ENCODE peak calls at places on chromosomes 13 and 19, in four cellular contexts. One of them, this sample, is unnamed.

GRCh38 chr13:69980799-69981198 is 126.8 kb upstream of the ATXN8OS start:
- DNase-seq in K562: no peak
- DNase-seq in H1: no peak
- DNase-seq in HCT116: no peak
- DNase-seq in this sample: no peak

GRCh38 chr13:46893820-46894533 is 2.9 kb downstream of the HTR2A start:
- DNase-seq in K562: peak; percentile 65
- DNase-seq in H1: peak; percentile 94
- DNase-seq in HCT116: peak; percentile 6
- DNase-seq in this sample: no peak

GRCh38 chr13:71137106-71137505 is 729.9 kb downstream of the DACH1 start:
- DNase-seq in K562: no peak
- DNase-seq in H1: no peak
- DNase-seq in HCT116: no peak
- DNase-seq in this sample: no peak

GRCh38 chr19:56105090-56105701 is 15.9 kb downstream of the ZNF787 start:
- DNase-seq in H1: peak; percentile 89
- DNase-seq in HCT116: peak; percentile 15
- DNase-seq in K562: no peak
- DNase-seq in this sample: no peak

GRCh38 chr19:47471733-47472457 is at the start of gene SLC8A2:
- DNase-seq in K562: peak; percentile 91
- DNase-seq in H1: peak; percentile 89
- DNase-seq in HCT116: peak; percentile 35
- DNase-seq in this sample: peak; percentile 80

GRCh38 chr19:10766681-10767201 is 48.9 kb downstream of the DNM2 start:
- DNase-seq in K562: no peak
- DNase-seq in HCT116: no peak
- DNase-seq in H1: no peak
- DNase-seq in this sample: no peak

GRCh38 chr19:5178841-5179625 is 161.6 kb downstream of the PTPRS start:
- DNase-seq in HCT116: no peak
- DNase-seq in H1: no peak
- DNase-seq in K562: no peak
- DNase-seq in this sample: no peak

GRCh38 chr13:28621439-28621838 is 37.5 kb upstream of the POMP start:
- DNase-seq in HCT116: no peak
- DNase-seq in H1: no peak
- DNase-seq in K562: no peak
- DNase-seq in this sample: no peak

GRCh38 chr19:38034153-38034835 is 127.3 kb downstream of the SIPA1L3 start:
- DNase-seq in HCT116: no peak
- DNase-seq in K562: no peak
- DNase-seq in H1: no peak
- DNase-seq in this sample: no peak

GRCh38 chr13:109790951-109791605 is 4.7 kb upstream of the IRS2 start:
- DNase-seq in H1: no peak
- DNase-seq in HCT116: no peak
- DNase-seq in K562: peak; percentile 70
- DNase-seq in this sample: peak; percentile 40

GRCh38 chr19:41161903-41162302 is 31.1 kb upstream of the CYP2S1 start:
- DNase-seq in HCT116: peak; percentile 27
- DNase-seq in H1: peak; percentile 89
- DNase-seq in K562: peak; percentile 48
- DNase-seq in this sample: no peak

GRCh38 chr13:80338781-80339577 is 1.9 kb downstream of the SPRY2 start:
- DNase-seq in K562: peak; percentile 63
- DNase-seq in HCT116: no peak
- DNase-seq in H1: peak; percentile 66
- DNase-seq in this sample: no peak

GRCh38 chr13:99471231-99472202 is 29.8 kb upstream of the TM9SF2 start:
- DNase-seq in HCT116: no peak
- DNase-seq in K562: no peak
- DNase-seq in H1: no peak
- DNase-seq in this sample: no peak

GRCh38 chr13:49828452-49828851 is 36.0 kb upstream of the KPNA3 start:
- DNase-seq in HCT116: no peak
- DNase-seq in H1: no peak
- DNase-seq in K562: no peak
- DNase-seq in this sample: no peak

GRCh38 chr19:5356428-5356827 is 15.8 kb upstream of the PTPRS start:
- DNase-seq in K562: no peak
- DNase-seq in HCT116: no peak
- DNase-seq in H1: no peak
- DNase-seq in this sample: no peak

GRCh38 chr13:51252954-51253531 is 30.8 kb downstream of the FAM124A start:
- DNase-seq in K562: no peak
- DNase-seq in HCT116: no peak
- DNase-seq in H1: no peak
- DNase-seq in this sample: no peak

GRCh38 chr13:44978328-44978727 is 10.9 kb downstream of the NUFIP1 start:
- DNase-seq in HCT116: no peak
- DNase-seq in H1: no peak
- DNase-seq in K562: no peak
- DNase-seq in this sample: no peak

GRCh38 chr19:3346677-3347353 is 19.6 kb upstream of the NFIC start:
- DNase-seq in K562: no peak
- DNase-seq in HCT116: no peak
- DNase-seq in H1: no peak
- DNase-seq in this sample: no peak

GRCh38 chr19:40229484-40229883 is 3.0 kb upstream of the CCNP start:
- DNase-seq in H1: no peak
- DNase-seq in HCT116: no peak
- DNase-seq in K562: peak; percentile 37
- DNase-seq in this sample: no peak

GRCh38 chr19:39918183-39918651 is 16.2 kb downstream of the FCGBP start:
- DNase-seq in K562: no peak
- DNase-seq in H1: no peak
- DNase-seq in HCT116: no peak
- DNase-seq in this sample: no peak

GRCh38 chr19:49833594-49833993 is 15.5 kb downstream of the MED25 start:
- DNase-seq in H1: no peak
- DNase-seq in HCT116: no peak
- DNase-seq in K562: no peak
- DNase-seq in this sample: no peak

GRCh38 chr19:10961763-10962536 is 1.1 kb downstream of the SMARCA4 start:
- DNase-seq in HCT116: no peak
- DNase-seq in H1: no peak
- DNase-seq in K562: peak; percentile 33
- DNase-seq in this sample: peak; percentile 16

GRCh38 chr13:64305246-64305645 is 2889.6 kb upstream of the PCDH20 start:
- DNase-seq in HCT116: no peak
- DNase-seq in K562: no peak
- DNase-seq in H1: no peak
- DNase-seq in this sample: no peak

GRCh38 chr13:34078334-34078999 is 260.5 kb downstream of the RFC3 start:
- DNase-seq in K562: no peak
- DNase-seq in HCT116: no peak
- DNase-seq in H1: no peak
- DNase-seq in this sample: no peak

GRCh38 chr13:40102854-40103253 is 447.4 kb downstream of the COG6 start:
- DNase-seq in HCT116: peak; percentile 51
- DNase-seq in K562: peak; percentile 26
- DNase-seq in H1: no peak
- DNase-seq in this sample: no peak

GRCh38 chr19:42067315-42067888 is 2.6 kb downstream of the GRIK5 start:
- DNase-seq in K562: no peak
- DNase-seq in HCT116: no peak
- DNase-seq in H1: no peak
- DNase-seq in this sample: no peak

GRCh38 chr19:40390084-40390742 is at the start of gene HIPK4:
- DNase-seq in HCT116: no peak
- DNase-seq in H1: peak; percentile 51
- DNase-seq in K562: no peak
- DNase-seq in this sample: no peak

GRCh38 chr19:32234663-32235217 is 110.7 kb upstream of the ZNF507 start:
- DNase-seq in H1: no peak
- DNase-seq in HCT116: no peak
- DNase-seq in K562: no peak
- DNase-seq in this sample: no peak

GRCh38 chr13:106491928-106492327 is 43.5 kb downstream of the EFNB2 start:
- DNase-seq in H1: no peak
- DNase-seq in HCT116: no peak
- DNase-seq in K562: no peak
- DNase-seq in this sample: no peak

GRCh38 chr13:106492576-106493323 is 42.7 kb downstream of the EFNB2 start:
- DNase-seq in H1: no peak
- DNase-seq in K562: no peak
- DNase-seq in HCT116: no peak
- DNase-seq in this sample: no peak

GRCh38 chr13:106491463-106491862 is 44.0 kb downstream of the EFNB2 start:
- DNase-seq in HCT116: no peak
- DNase-seq in K562: no peak
- DNase-seq in H1: no peak
- DNase-seq in this sample: no peak

GRCh38 chr13:106490887-106491321 is 44.6 kb downstream of the EFNB2 start:
- DNase-seq in H1: no peak
- DNase-seq in K562: no peak
- DNase-seq in HCT116: no peak
- DNase-seq in this sample: no peak

DNA sequence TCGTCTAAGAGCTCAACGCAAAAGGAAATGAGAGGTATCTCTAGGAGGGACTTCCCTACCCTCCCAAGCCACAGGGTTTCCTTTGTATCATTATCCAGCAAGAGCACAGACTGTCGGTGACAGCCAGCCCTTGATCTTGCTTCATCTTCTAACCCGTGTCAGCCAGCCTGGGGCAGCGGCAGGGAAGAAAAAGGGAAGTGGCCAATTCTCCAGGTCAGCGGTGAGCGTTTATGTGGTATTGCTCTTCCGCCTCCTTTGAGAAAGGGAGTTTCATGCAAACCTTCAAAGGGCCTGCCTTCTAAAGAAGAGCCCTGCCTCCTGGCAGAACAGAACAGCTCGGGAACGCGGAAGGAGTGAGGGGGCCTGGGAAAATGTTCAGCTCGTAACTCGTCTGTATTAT is 41.9 kb downstream of the EFNB2 start:
- DNase-seq in H1: no peak
- DNase-seq in HCT116: no peak
- DNase-seq in K562: no peak
- DNase-seq in this sample: no peak
- TF ChIP-seq ZNF274 in H1: no peak
- TF ChIP-seq ZNF274 in HCT116: no peak
- TF ChIP-seq ZNF274 in K562: no peak
- TF ChIP-seq ZNF274 in this sample: no peak

GRCh38 chr13:26019881-26020535 is 31.8 kb downstream of the SHISA2 start:
- DNase-seq in HCT116: no peak
- DNase-seq in H1: peak; percentile 33
- DNase-seq in K562: no peak
- DNase-seq in this sample: no peak

GRCh38 chr13:26019241-26019640 is 32.6 kb downstream of the SHISA2 start:
- DNase-seq in H1: peak; percentile 36
- DNase-seq in HCT116: no peak
- DNase-seq in K562: no peak
- DNase-seq in this sample: no peak

GRCh38 chr13:26021516-26021915 is 30.3 kb downstream of the SHISA2 start:
- DNase-seq in HCT116: no peak
- DNase-seq in H1: no peak
- DNase-seq in K562: no peak
- DNase-seq in this sample: no peak

GRCh38 chr13:26021956-26022355 is 29.9 kb downstream of the SHISA2 start:
- DNase-seq in HCT116: no peak
- DNase-seq in K562: no peak
- DNase-seq in H1: no peak
- DNase-seq in this sample: no peak

GRCh38 chr13:26020536-26021290 is 31.1 kb downstream of the SHISA2 start:
- DNase-seq in H1: peak; percentile 38
- DNase-seq in K562: no peak
- DNase-seq in HCT116: no peak
- DNase-seq in this sample: no peak
- TF ChIP-seq ZNF274 in H1: no peak
- TF ChIP-seq ZNF274 in K562: no peak
- TF ChIP-seq ZNF274 in HCT116: no peak
- TF ChIP-seq ZNF274 in this sample: no peak

GRCh38 chr13:20360041-20360491 is 127.9 kb upstream of the GJB6 start:
- DNase-seq in K562: peak; percentile 1
- DNase-seq in H1: no peak
- DNase-seq in HCT116: no peak
- DNase-seq in this sample: no peak
- TF ChIP-seq ZNF274 in K562: no peak
- TF ChIP-seq ZNF274 in H1: no peak
- TF ChIP-seq ZNF274 in HCT116: no peak
- TF ChIP-seq ZNF274 in this sample: no peak

GRCh38 chr19:51122112-51122981 is 2.4 kb upstream of the SIGLEC9 start:
- DNase-seq in H1: no peak
- DNase-seq in HCT116: no peak
- DNase-seq in K562: peak; percentile 18
- DNase-seq in this sample: no peak
- TF ChIP-seq ZNF274 in H1: no peak
- TF ChIP-seq ZNF274 in HCT116: no peak
- TF ChIP-seq ZNF274 in K562: no peak
- TF ChIP-seq ZNF274 in this sample: no peak